ENCODE peak calls at places on chromosomes 1 and 21, in four cellular contexts. C is lower lobe of right lung, P is thoracic aorta, W is pancreas. U is an unnamed sample.

GRCh38 chr1:220828211-220828553 is 41.5 kb downstream of the MTARC1 start:
- DNase-seq in W (no peak), P (no peak), C (no peak), U (no peak)

GRCh38 chr1:25706146-25707089 is 89.8 kb downstream of the MAN1C1 start:
- DNase-seq in C (no peak), P (no peak), W (no peak), U (no peak)

GRCh38 chr1:30187413-30188023 is 535.9 kb downstream of the MATN1 start:
- DNase-seq in W (no peak), C (no peak), P (no peak), U (no peak)

GRCh38 chr1:5765997-5766913 is 226.0 kb downstream of the NPHP4 start:
- DNase-seq in C (no peak), W (no peak), P (no peak), U (no peak)

GRCh38 chr1:31669786-31670582 is 25.3 kb upstream of the PEF1 start:
- DNase-seq in C (peak), P (peak), W (peak), U (peak)

GRCh38 chr1:226534645-226535044 is 13.9 kb upstream of the STUM start:
- DNase-seq in P (no peak), W (no peak), C (no peak), U (no peak)

GRCh38 chr1:201813226-201813625 is 15.7 kb upstream of the IPO9 start:
- DNase-seq in P (no peak), C (no peak), W (no peak), U (no peak)

GRCh38 chr1:172499636-172500141 is 33.3 kb upstream of the SUCO start:
- DNase-seq in C (peak), P (no peak), W (peak), U (no peak)

DNA sequence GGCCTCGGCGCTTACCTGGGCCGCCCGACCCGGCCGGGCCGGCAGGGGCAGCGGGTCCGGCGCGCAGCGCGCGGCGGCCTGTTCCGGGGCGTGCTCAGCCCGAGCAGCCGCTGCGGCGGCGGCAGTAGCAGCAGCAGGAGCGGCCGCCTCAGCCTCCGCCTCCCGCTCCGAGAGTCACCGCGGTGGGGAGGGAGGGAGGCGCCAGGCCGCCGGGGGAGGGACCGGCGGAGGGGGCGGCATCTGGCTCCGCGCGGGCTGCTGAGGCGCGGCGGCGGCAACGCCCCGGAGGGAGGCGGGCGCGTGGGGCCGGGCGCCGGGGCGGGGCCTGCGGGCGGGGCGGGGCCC is at the start of gene CTNNBIP1:
- DNase-seq in C (no peak), P (no peak), W (no peak), U (no peak)
- H3K27ac ChIP-seq in C (peak), P (peak), W (peak), U (peak)

GRCh38 chr21:38236232-38236631 is 20.6 kb upstream of the KCNJ15 start:
- DNase-seq in P (no peak), W (no peak), C (no peak), U (no peak)
- TF ChIP-seq CTCF in P (no peak), W (no peak), C (peak), U (no peak)

GRCh38 chr1:45491464-45492260 is 699 bp upstream of the TESK2 start:
- DNase-seq in C (no peak), W (no peak), P (no peak), U (no peak)
- H3K27ac ChIP-seq in C (no peak), W (peak), P (peak), U (peak)

GRCh38 chr1:205447457-205448415 is 8.1 kb downstream of the BLACAT1 start:
- DNase-seq in W (no peak), C (no peak), P (no peak), U (no peak)
- TF ChIP-seq CTCF in W (no peak), C (no peak), P (no peak), U (no peak)